ENCODE peak calls at places on chromosomes 1 and 21, in ten cellular contexts. S, K, Z, Q, D, X, C, M, I and W are unnamed samples.

GRCh38 chr21:32772281-32773047 is 909 bp upstream of the PAXBP1 start:
- DNase-seq in S (no peak), K (peak), Z (peak), Q (peak), D (no peak), X (no peak), C (peak), M (no peak), I (peak), W (no peak)

GRCh38 chr1:94527447-94528031 is 14.0 kb downstream of the F3 start:
- DNase-seq in S (peak), K (no peak), Z (peak), Q (peak), D (no peak), X (no peak), C (no peak), M (no peak), I (no peak), W (peak)

GRCh38 chr1:217534566-217534965 is 96.3 kb downstream of the GPATCH2 start:
- DNase-seq in S (no peak), K (no peak), Z (no peak), Q (no peak), D (no peak), X (no peak), C (no peak), M (no peak), I (no peak), W (no peak)

GRCh38 chr1:79271759-79272158 is 265.2 kb upstream of the ADGRL4 start:
- DNase-seq in S (no peak), K (no peak), Z (no peak), Q (no peak), D (no peak), X (no peak), C (no peak), M (no peak), I (no peak), W (no peak)

GRCh38 chr1:151733126-151733525 is 11.8 kb downstream of the RIIAD1 start:
- DNase-seq in S (no peak), K (no peak), Z (no peak), Q (no peak), D (no peak), X (no peak), C (no peak), M (no peak), I (no peak), W (no peak)

GRCh38 chr1:22330092-22330762 is 121.4 kb upstream of the ZBTB40 start:
- DNase-seq in S (no peak), K (no peak), Z (no peak), Q (no peak), D (peak), X (no peak), C (no peak), M (no peak), I (no peak), W (no peak)

GRCh38 chr1:212699839-212700596 is at the start of gene BATF3:
- DNase-seq in S (no peak), K (peak), Z (peak), Q (peak), D (peak), X (no peak), C (peak), M (peak), I (peak), W (no peak)

GRCh38 chr1:38344705-38345104 is 298.1 kb upstream of the POU3F1 start:
- DNase-seq in S (no peak), K (no peak), Z (no peak), Q (no peak), D (no peak), X (no peak), C (no peak), M (no peak), I (no peak), W (no peak)

GRCh38 chr1:22638476-22639234 is 2.2 kb downstream of the C1QA start:
- DNase-seq in S (no peak), K (no peak), Z (no peak), Q (no peak), D (peak), X (no peak), C (no peak), M (no peak), I (no peak), W (no peak)

GRCh38 chr1:213266983-213267772 is 216.1 kb downstream of the RPS6KC1 start:
- DNase-seq in S (no peak), K (no peak), Z (no peak), Q (no peak), D (no peak), X (no peak), C (no peak), M (no peak), I (no peak), W (no peak)

DNA sequence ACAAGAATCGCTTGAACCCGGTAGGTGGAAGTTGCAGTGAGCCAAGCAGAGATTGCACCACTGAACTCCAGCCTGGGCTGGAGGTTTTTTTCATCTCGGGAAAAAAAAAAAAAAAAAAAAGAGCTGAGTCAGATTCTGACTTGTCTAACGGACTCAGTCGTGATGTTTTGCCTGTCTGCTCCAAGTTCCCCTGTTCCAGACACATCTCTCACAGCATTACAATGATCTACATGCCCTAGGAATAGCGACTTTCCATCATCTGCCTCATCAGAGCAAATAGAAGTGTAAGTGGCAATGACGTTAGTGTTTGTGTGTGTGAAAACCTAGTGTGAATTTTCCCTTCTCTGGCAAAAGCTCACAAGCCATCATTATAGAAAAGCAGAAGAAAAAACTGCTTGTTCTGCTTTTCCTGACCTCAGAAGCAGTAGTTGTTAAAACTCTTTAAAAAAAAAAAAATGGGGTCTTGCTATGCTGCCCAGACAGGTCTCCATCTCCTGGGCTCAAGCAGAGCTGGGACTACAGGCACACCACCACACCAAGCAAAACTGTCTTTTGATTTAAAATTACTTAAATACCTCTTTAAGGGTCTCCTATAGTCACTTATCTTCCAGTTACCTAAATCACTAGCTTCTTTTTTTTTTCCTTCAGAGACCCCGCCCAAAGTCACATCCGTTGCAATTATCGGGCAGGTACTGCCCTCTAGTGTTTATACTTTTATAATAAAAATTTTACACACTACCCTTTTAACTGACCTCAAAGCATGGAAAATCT is 37.3 kb downstream of the PLEKHO1 start:
- DNase-seq in S (peak), K (no peak), Z (peak), Q (peak), D (no peak), X (no peak), C (peak), M (peak), I (no peak), W (peak)
- TF ChIP-seq CTCF in S (peak), K (peak), Z (peak), Q (no peak), D (peak), X (no peak), C (peak), M (peak), I (no peak), W (peak)

DNA sequence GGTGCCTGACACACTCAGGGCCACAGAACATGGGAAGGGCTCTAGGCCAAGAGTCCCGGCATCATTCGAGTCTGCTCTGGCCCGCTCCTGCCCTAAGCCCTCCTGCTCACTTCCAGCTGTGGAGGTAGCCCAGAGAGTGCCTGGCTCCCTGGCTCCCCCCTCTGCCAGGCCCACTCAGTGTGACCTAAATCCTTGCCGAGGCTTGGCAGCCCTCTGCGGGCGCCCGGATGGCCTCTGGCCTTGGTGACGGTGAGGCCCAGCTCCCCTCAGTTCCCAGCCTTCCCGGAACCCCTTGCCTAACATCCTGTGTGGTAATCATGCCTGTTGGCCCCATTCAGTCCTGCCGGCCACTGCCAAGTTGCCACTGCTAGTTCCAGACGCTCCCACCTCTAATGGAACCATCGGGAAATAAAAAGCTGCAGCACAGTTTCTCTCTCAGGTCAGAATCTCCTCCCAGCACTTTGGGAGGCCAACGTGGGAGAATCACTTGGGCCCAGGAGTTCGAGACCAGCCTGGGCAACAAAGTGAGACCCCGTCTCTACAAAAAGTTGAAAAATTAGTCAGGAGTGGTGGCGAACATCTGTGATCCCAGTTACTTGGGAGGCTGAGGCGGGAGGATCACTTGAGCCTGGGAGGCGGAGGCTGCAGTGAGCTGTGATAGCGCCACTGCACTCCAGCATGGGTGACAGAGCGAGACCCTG is 1.2 kb upstream of the H6PD start:
- DNase-seq in S (peak), K (peak), Z (no peak), Q (peak), D (peak), X (no peak), C (peak), M (no peak), I (peak), W (no peak)
- TF ChIP-seq CTCF in S (no peak), K (peak), Z (no peak), Q (no peak), D (peak), X (no peak), C (peak), M (no peak), I (no peak), W (no peak)

GRCh38 chr1:98113811-98114210 is 193.0 kb upstream of the DPYD start:
- DNase-seq in S (no peak), K (no peak), Z (no peak), Q (no peak), D (no peak), X (no peak), C (no peak), M (no peak), I (no peak), W (no peak)

GRCh38 chr1:98112631-98113030 is 191.8 kb upstream of the DPYD start:
- DNase-seq in S (no peak), K (no peak), Z (no peak), Q (no peak), D (no peak), X (no peak), C (no peak), M (no peak), I (no peak), W (no peak)

GRCh38 chr1:98107256-98107655 is 186.4 kb upstream of the DPYD start:
- DNase-seq in S (no peak), K (no peak), Z (no peak), Q (no peak), D (no peak), X (no peak), C (no peak), M (no peak), I (no peak), W (no peak)

DNA sequence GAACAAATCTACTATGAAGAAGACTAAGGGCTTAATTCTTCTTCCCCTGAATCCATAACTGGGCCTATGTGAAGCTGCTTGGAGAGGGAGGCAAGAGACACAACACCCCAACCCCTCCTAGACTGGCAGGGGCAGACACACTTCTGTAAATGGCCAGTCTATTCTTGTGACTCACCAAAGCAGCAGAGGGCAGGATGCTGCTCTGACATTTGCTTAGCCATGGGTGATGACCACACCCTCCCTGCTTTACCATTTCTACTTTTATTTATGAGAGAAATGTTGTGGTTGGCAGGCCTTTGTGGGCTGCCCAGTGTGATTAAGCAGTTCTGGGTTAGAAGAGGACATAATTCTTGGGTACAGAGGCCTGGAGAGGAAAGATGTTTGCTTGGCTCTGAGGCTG is 189.8 kb upstream of the DPYD start:
- DNase-seq in S (peak), K (no peak), Z (no peak), Q (no peak), D (no peak), X (no peak), C (no peak), M (no peak), I (no peak), W (peak)
- TF ChIP-seq CTCF in S (no peak), K (no peak), Z (no peak), Q (no peak), D (no peak), X (no peak), C (no peak), M (no peak), I (no peak), W (no peak)

GRCh38 chr21:42864286-42864685 is 15.1 kb downstream of the WDR4 start:
- DNase-seq in S (no peak), K (no peak), Z (no peak), Q (no peak), D (no peak), X (no peak), C (no peak), M (no peak), I (no peak), W (no peak)
- TF ChIP-seq CTCF in S (no peak), K (no peak), Z (no peak), Q (no peak), D (no peak), X (no peak), C (no peak), M (no peak), I (no peak), W (no peak)

GRCh38 chr1:50415235-50416149 is 7.8 kb downstream of the DMRTA2 start:
- DNase-seq in S (no peak), K (no peak), Z (no peak), Q (no peak), D (no peak), X (no peak), C (no peak), M (no peak), I (no peak), W (no peak)
- TF ChIP-seq CTCF in S (no peak), K (no peak), Z (no peak), Q (no peak), D (no peak), X (no peak), C (no peak), M (no peak), I (no peak), W (no peak)

GRCh38 chr1:196609114-196609737 is 986 bp upstream of the KCNT2 start:
- DNase-seq in S (peak), K (no peak), Z (peak), Q (no peak), D (no peak), X (no peak), C (no peak), M (no peak), I (no peak), W (no peak)
- TF ChIP-seq CTCF in S (peak), K (peak), Z (no peak), Q (no peak), D (no peak), X (no peak), C (no peak), M (peak), I (no peak), W (no peak)